ENCODE peak calls at places on chromosomes 3 and 15, in eight cellular contexts. W, H, C, R, X, O, V and U are unnamed samples.

GRCh38 chr3:124907957-124908356 is 20.8 kb upstream of the ITGB5 start:
- DNase-seq in W (no peak), H (no peak), C (no peak), R (no peak), X (no peak), O (no peak), V (no peak), U (no peak)

GRCh38 chr3:152620395-152620794 is 214.5 kb upstream of the P2RY1 start:
- DNase-seq in W (no peak), H (no peak), C (no peak), R (no peak), X (no peak), O (no peak), V (no peak), U (no peak)

GRCh38 chr3:172217877-172218276 is 178.5 kb downstream of the FNDC3B start:
- DNase-seq in W (no peak), H (no peak), C (no peak), R (peak), X (no peak), O (no peak), V (no peak), U (no peak)

GRCh38 chr3:120425877-120426276 is 24.9 kb downstream of the FSTL1 start:
- DNase-seq in W (no peak), H (no peak), C (peak), R (peak), X (no peak), O (no peak), V (no peak), U (no peak)

GRCh38 chr3:48118322-48118721 is 69.9 kb downstream of the CDC25A start:
- DNase-seq in W (no peak), H (no peak), C (no peak), R (no peak), X (no peak), O (no peak), V (no peak), U (no peak)

GRCh38 chr15:67109141-67110034 is 44.0 kb downstream of the SMAD3 start:
- DNase-seq in W (peak), H (no peak), C (peak), R (peak), X (no peak), O (peak), V (no peak), U (peak)

GRCh38 chr3:188542196-188542595 is 388.2 kb downstream of the LPP start:
- DNase-seq in W (no peak), H (peak), C (no peak), R (no peak), X (peak), O (no peak), V (no peak), U (no peak)

GRCh38 chr15:78088773-78089080 is 3.6 kb upstream of the SH2D7 start:
- DNase-seq in W (no peak), H (no peak), C (no peak), R (no peak), X (no peak), O (no peak), V (no peak), U (no peak)